ENCODE peak calls at places on chromosomes 1 and 21, in six cellular contexts. One of them, this sample, is unnamed.

GRCh38 chr1:28313710-28314510 is 14.9 kb upstream of the MED18 start:
- DNase-seq in epithelial cell of proximal tubule: peak; percentile 79
- DNase-seq in dorsolateral prefrontal cortex: no peak
- DNase-seq in fibroblast of mammary gland: peak; percentile 60
- DNase-seq in astrocyte of the spinal cord: no peak
- DNase-seq in astrocyte of the cerebellum: no peak
- DNase-seq in this sample: peak; percentile 65

GRCh38 chr1:119008483-119009299 is 20.5 kb upstream of the TBX15 start:
- DNase-seq in astrocyte of the cerebellum: peak; percentile 64
- DNase-seq in astrocyte of the spinal cord: peak; percentile 77
- DNase-seq in epithelial cell of proximal tubule: peak; percentile 45
- DNase-seq in fibroblast of mammary gland: peak; percentile 83
- DNase-seq in dorsolateral prefrontal cortex: no peak
- DNase-seq in this sample: peak; percentile 62

GRCh38 chr1:8116892-8117262 is 90.8 kb upstream of the ERRFI1 start:
- DNase-seq in dorsolateral prefrontal cortex: no peak
- DNase-seq in fibroblast of mammary gland: peak; percentile 93
- DNase-seq in astrocyte of the spinal cord: peak; percentile 91
- DNase-seq in astrocyte of the cerebellum: peak; percentile 88
- DNase-seq in epithelial cell of proximal tubule: no peak
- DNase-seq in this sample: peak; percentile 77

GRCh38 chr1:231053493-231054162 is 13.6 kb upstream of the FAM89A start:
- DNase-seq in dorsolateral prefrontal cortex: no peak
- DNase-seq in fibroblast of mammary gland: peak; percentile 55
- DNase-seq in astrocyte of the spinal cord: peak; percentile 83
- DNase-seq in astrocyte of the cerebellum: peak; percentile 94
- DNase-seq in epithelial cell of proximal tubule: peak; percentile 27
- DNase-seq in this sample: peak; percentile 78

GRCh38 chr1:4600615-4601460 is 53.6 kb upstream of the AJAP1 start:
- DNase-seq in astrocyte of the spinal cord: no peak
- DNase-seq in epithelial cell of proximal tubule: no peak
- DNase-seq in dorsolateral prefrontal cortex: no peak
- DNase-seq in astrocyte of the cerebellum: no peak
- DNase-seq in fibroblast of mammary gland: no peak
- DNase-seq in this sample: no peak

GRCh38 chr1:116770625-116771024 is 16.4 kb downstream of the CD2 start:
- DNase-seq in epithelial cell of proximal tubule: no peak
- DNase-seq in astrocyte of the spinal cord: no peak
- DNase-seq in fibroblast of mammary gland: no peak
- DNase-seq in dorsolateral prefrontal cortex: no peak
- DNase-seq in astrocyte of the cerebellum: no peak
- DNase-seq in this sample: no peak

GRCh38 chr1:14390816-14391215 is 207.7 kb upstream of the KAZN start:
- DNase-seq in astrocyte of the spinal cord: no peak
- DNase-seq in epithelial cell of proximal tubule: no peak
- DNase-seq in dorsolateral prefrontal cortex: no peak
- DNase-seq in astrocyte of the cerebellum: no peak
- DNase-seq in fibroblast of mammary gland: no peak
- DNase-seq in this sample: no peak

GRCh38 chr1:26215246-26215645 is 18.8 kb upstream of the CEP85 start:
- DNase-seq in fibroblast of mammary gland: no peak
- DNase-seq in epithelial cell of proximal tubule: no peak
- DNase-seq in astrocyte of the spinal cord: no peak
- DNase-seq in astrocyte of the cerebellum: no peak
- DNase-seq in dorsolateral prefrontal cortex: no peak
- DNase-seq in this sample: no peak

GRCh38 chr1:208557046-208557445 is 312.9 kb upstream of the PLXNA2 start:
- DNase-seq in dorsolateral prefrontal cortex: no peak
- DNase-seq in epithelial cell of proximal tubule: no peak
- DNase-seq in fibroblast of mammary gland: no peak
- DNase-seq in astrocyte of the cerebellum: no peak
- DNase-seq in astrocyte of the spinal cord: no peak
- DNase-seq in this sample: no peak

GRCh38 chr1:111192643-111193519 is 7.6 kb downstream of the DENND2D start:
- DNase-seq in epithelial cell of proximal tubule: peak; percentile 82
- DNase-seq in fibroblast of mammary gland: no peak
- DNase-seq in astrocyte of the spinal cord: no peak
- DNase-seq in astrocyte of the cerebellum: no peak
- DNase-seq in dorsolateral prefrontal cortex: no peak
- DNase-seq in this sample: no peak

GRCh38 chr1:229803601-229804217 is 177.7 kb downstream of the URB2 start:
- DNase-seq in dorsolateral prefrontal cortex: no peak
- DNase-seq in astrocyte of the cerebellum: no peak
- DNase-seq in fibroblast of mammary gland: no peak
- DNase-seq in astrocyte of the spinal cord: no peak
- DNase-seq in epithelial cell of proximal tubule: no peak
- DNase-seq in this sample: no peak

GRCh38 chr1:170461362-170461761 is 70.6 kb upstream of the GORAB start:
- DNase-seq in fibroblast of mammary gland: peak; percentile 93
- DNase-seq in astrocyte of the cerebellum: no peak
- DNase-seq in dorsolateral prefrontal cortex: no peak
- DNase-seq in astrocyte of the spinal cord: peak; percentile 58
- DNase-seq in epithelial cell of proximal tubule: no peak
- DNase-seq in this sample: peak; percentile 65

GRCh38 chr1:174174461-174175329 is 15.4 kb downstream of the RABGAP1L start:
- DNase-seq in epithelial cell of proximal tubule: no peak
- DNase-seq in astrocyte of the cerebellum: no peak
- DNase-seq in dorsolateral prefrontal cortex: no peak
- DNase-seq in fibroblast of mammary gland: no peak
- DNase-seq in astrocyte of the spinal cord: no peak
- DNase-seq in this sample: no peak

GRCh38 chr21:29943885-29944284 is 4.1 kb upstream of the GRIK1 start:
- DNase-seq in astrocyte of the spinal cord: no peak
- DNase-seq in epithelial cell of proximal tubule: no peak
- DNase-seq in fibroblast of mammary gland: peak; percentile 2
- DNase-seq in dorsolateral prefrontal cortex: no peak
- DNase-seq in astrocyte of the cerebellum: no peak
- DNase-seq in this sample: peak; percentile 50

GRCh38 chr1:177174921-177175634 is 4.3 kb downstream of the BRINP2 start:
- DNase-seq in fibroblast of mammary gland: no peak
- DNase-seq in astrocyte of the spinal cord: no peak
- DNase-seq in dorsolateral prefrontal cortex: no peak
- DNase-seq in astrocyte of the cerebellum: no peak
- DNase-seq in epithelial cell of proximal tubule: no peak
- DNase-seq in this sample: no peak

GRCh38 chr1:155695608-155696007 is 6.7 kb downstream of the DAP3 start:
- DNase-seq in epithelial cell of proximal tubule: no peak
- DNase-seq in fibroblast of mammary gland: no peak
- DNase-seq in dorsolateral prefrontal cortex: no peak
- DNase-seq in astrocyte of the cerebellum: no peak
- DNase-seq in astrocyte of the spinal cord: no peak
- DNase-seq in this sample: no peak

GRCh38 chr1:17109897-17110554 is 9.2 kb downstream of the PADI2 start:
- DNase-seq in dorsolateral prefrontal cortex: peak; percentile 80
- DNase-seq in fibroblast of mammary gland: no peak
- DNase-seq in astrocyte of the spinal cord: no peak
- DNase-seq in epithelial cell of proximal tubule: no peak
- DNase-seq in astrocyte of the cerebellum: no peak
- DNase-seq in this sample: no peak

GRCh38 chr1:201349091-201349490 is 28.4 kb downstream of the TNNT2 start:
- DNase-seq in dorsolateral prefrontal cortex: no peak
- DNase-seq in astrocyte of the spinal cord: no peak
- DNase-seq in astrocyte of the cerebellum: no peak
- DNase-seq in epithelial cell of proximal tubule: no peak
- DNase-seq in fibroblast of mammary gland: no peak
- DNase-seq in this sample: no peak

GRCh38 chr1:155127672-155128468 is at the start of gene EFNA1:
- DNase-seq in epithelial cell of proximal tubule: no peak
- DNase-seq in dorsolateral prefrontal cortex: peak; percentile 61
- DNase-seq in astrocyte of the spinal cord: no peak
- DNase-seq in astrocyte of the cerebellum: no peak
- DNase-seq in fibroblast of mammary gland: peak; percentile 18
- DNase-seq in this sample: peak; percentile 56

GRCh38 chr1:230758705-230759354 is 11.6 kb downstream of the CAPN9 start:
- DNase-seq in epithelial cell of proximal tubule: no peak
- DNase-seq in astrocyte of the spinal cord: no peak
- DNase-seq in fibroblast of mammary gland: peak; percentile 59
- DNase-seq in dorsolateral prefrontal cortex: no peak
- DNase-seq in astrocyte of the cerebellum: no peak
- DNase-seq in this sample: peak; percentile 79

GRCh38 chr1:160636076-160636475 is 10.8 kb downstream of the SLAMF1 start:
- DNase-seq in astrocyte of the cerebellum: no peak
- DNase-seq in dorsolateral prefrontal cortex: no peak
- DNase-seq in fibroblast of mammary gland: no peak
- DNase-seq in astrocyte of the spinal cord: no peak
- DNase-seq in epithelial cell of proximal tubule: no peak
- DNase-seq in this sample: no peak
- H3K4me3 ChIP-seq in astrocyte of the cerebellum: no peak overlapping the region
- H3K4me3 ChIP-seq in dorsolateral prefrontal cortex: no peak overlapping the region
- H3K4me3 ChIP-seq in fibroblast of mammary gland: no peak overlapping the region
- H3K4me3 ChIP-seq in astrocyte of the spinal cord: no peak overlapping the region
- H3K4me3 ChIP-seq in epithelial cell of proximal tubule: no peak overlapping the region
- H3K4me3 ChIP-seq in this sample: no peak overlapping the region

GRCh38 chr1:224216380-224216779 is 33.3 kb downstream of the DEGS1 start:
- DNase-seq in astrocyte of the cerebellum: no peak
- DNase-seq in dorsolateral prefrontal cortex: no peak
- DNase-seq in fibroblast of mammary gland: no peak
- DNase-seq in astrocyte of the spinal cord: no peak
- DNase-seq in epithelial cell of proximal tubule: no peak
- DNase-seq in this sample: no peak

GRCh38 chr1:224212618-224213037 is 29.6 kb downstream of the DEGS1 start:
- DNase-seq in astrocyte of the spinal cord: no peak
- DNase-seq in dorsolateral prefrontal cortex: no peak
- DNase-seq in fibroblast of mammary gland: peak; percentile 15
- DNase-seq in epithelial cell of proximal tubule: no peak
- DNase-seq in astrocyte of the cerebellum: no peak
- DNase-seq in this sample: no peak

GRCh38 chr1:224213438-224214119 is 30.5 kb downstream of the DEGS1 start:
- DNase-seq in epithelial cell of proximal tubule: no peak
- DNase-seq in astrocyte of the cerebellum: no peak
- DNase-seq in astrocyte of the spinal cord: no peak
- DNase-seq in dorsolateral prefrontal cortex: no peak
- DNase-seq in fibroblast of mammary gland: no peak
- DNase-seq in this sample: no peak

GRCh38 chr1:224205438-224205840 is 22.4 kb downstream of the DEGS1 start:
- DNase-seq in epithelial cell of proximal tubule: no peak
- DNase-seq in fibroblast of mammary gland: peak; percentile 83
- DNase-seq in astrocyte of the cerebellum: no peak
- DNase-seq in dorsolateral prefrontal cortex: no peak
- DNase-seq in astrocyte of the spinal cord: peak; percentile 71
- DNase-seq in this sample: peak; percentile 93

DNA sequence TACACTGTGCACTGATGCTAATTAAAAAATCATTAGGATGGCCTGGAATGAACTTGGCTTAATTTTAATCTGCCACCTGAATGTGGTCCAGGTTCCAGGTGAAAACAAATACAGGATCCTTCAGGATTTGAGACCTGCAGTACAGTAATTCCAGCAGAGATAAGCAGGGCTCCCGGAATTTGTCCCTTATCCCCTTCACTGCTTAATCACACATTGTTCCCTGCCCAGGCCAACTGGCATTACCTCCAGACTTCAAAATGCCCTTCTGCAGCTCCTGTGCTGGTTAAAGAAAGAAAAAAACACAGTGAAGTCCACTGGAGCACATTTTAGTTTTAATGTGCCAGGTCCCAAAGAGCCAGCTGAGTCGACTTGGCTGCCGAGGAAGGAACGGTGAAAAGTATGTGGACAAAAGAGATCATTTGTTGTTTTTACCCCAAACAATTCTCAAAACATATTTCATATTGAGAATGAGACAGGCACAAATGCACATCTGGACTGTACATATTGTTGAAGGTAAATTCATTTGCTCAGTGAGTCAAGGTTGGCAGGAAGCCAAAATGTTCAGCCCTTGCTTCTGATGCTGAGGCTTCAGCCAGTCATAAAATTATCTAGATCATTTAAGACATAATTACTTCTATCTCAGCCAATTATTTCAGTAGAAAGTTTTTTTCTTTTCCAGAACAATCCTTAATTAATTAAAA is 28.4 kb downstream of the DEGS1 start:
- DNase-seq in dorsolateral prefrontal cortex: no peak
- DNase-seq in astrocyte of the spinal cord: peak; percentile 79
- DNase-seq in epithelial cell of proximal tubule: no peak
- DNase-seq in astrocyte of the cerebellum: peak; percentile 68
- DNase-seq in fibroblast of mammary gland: peak; percentile 87
- DNase-seq in this sample: peak; percentile 92
- TF ChIP-seq CTCF in dorsolateral prefrontal cortex: no peak
- TF ChIP-seq CTCF in astrocyte of the spinal cord: no peak
- TF ChIP-seq CTCF in epithelial cell of proximal tubule: no peak
- TF ChIP-seq CTCF in astrocyte of the cerebellum: no peak
- TF ChIP-seq CTCF in fibroblast of mammary gland: no peak
- TF ChIP-seq CTCF in this sample: no peak

DNA sequence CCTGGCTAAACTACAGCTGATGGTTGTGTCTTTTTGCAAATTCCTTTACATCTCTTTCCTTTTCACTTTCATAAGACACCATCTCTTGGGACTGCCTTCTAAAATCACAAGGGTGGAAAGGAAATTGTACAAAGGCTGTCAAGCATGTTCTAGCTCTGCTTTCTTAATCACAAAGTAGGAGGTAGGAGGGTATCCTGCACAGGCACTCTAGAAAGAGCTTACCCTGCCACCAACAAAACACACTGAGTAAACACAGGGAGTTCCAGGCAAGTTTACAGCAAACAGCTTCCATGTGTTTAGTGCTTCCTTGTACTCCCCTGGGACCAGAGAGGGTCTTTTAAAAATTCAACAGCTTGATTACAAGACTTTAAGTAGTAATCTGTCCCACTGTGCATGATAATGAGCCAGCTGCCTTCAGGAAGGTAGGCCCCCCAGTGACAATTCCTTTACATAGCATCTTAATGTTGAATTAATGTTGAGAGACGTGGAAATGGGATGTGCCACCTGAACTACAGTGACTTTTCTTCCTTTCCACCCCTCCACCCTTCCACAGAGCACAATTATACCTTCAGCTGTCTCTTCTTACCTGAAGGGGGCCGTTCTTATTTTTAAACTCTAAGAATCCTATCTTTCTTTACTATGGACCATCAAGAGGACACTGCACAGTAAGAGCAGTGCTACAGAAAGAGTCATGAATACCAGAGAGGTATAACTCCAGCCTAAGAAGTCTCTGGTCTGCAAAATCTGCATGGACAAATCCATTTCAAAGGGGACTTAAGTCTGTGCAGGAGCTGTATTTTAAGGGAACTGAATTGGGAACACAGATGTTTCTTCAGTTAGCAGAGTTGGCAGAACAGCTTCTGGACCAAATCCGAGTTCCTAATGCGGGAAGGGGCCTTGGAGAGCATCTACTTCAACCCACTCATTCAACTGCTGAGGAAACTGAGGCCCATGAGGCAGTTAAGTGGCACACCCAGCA is 2.2 kb downstream of the PLPP3 start:
- DNase-seq in dorsolateral prefrontal cortex: peak; percentile 23
- DNase-seq in astrocyte of the cerebellum: no peak
- DNase-seq in fibroblast of mammary gland: peak; percentile 60
- DNase-seq in epithelial cell of proximal tubule: no peak
- DNase-seq in astrocyte of the spinal cord: peak; percentile 64
- DNase-seq in this sample: no peak
- H3K4me3 ChIP-seq in dorsolateral prefrontal cortex: peak overlapping the region; percentile 86
- H3K4me3 ChIP-seq in astrocyte of the cerebellum: peak overlapping the region; percentile 88
- H3K4me3 ChIP-seq in fibroblast of mammary gland: peak overlapping the region; percentile 81
- H3K4me3 ChIP-seq in epithelial cell of proximal tubule: peak overlapping the region; percentile 78
- H3K4me3 ChIP-seq in astrocyte of the spinal cord: peak overlapping the region; percentile 82
- H3K4me3 ChIP-seq in this sample: peak overlapping the region; percentile 99

DNA sequence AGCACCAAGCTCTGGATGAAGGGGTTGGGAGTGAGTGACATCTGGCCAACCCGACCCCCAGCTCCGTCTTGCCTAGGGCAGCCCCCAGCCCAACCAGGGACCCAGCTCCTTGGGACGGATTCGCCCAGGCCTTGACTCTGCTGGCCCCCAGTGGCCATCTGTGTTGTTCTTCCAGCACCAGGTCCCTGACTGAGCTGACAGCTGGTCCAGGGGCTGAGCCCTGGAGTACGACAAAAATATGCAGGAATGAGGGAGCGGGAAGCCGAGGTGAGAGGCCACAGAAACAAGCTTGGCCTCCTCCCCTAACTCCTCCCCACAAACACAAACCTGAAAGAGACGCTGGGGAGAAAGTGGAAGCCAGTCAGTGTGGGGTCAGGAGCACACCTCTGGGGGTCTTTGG is 55.0 kb upstream of the PAX7 start:
- DNase-seq in astrocyte of the cerebellum: no peak
- DNase-seq in fibroblast of mammary gland: no peak
- DNase-seq in dorsolateral prefrontal cortex: peak; percentile 38
- DNase-seq in epithelial cell of proximal tubule: no peak
- DNase-seq in astrocyte of the spinal cord: no peak
- DNase-seq in this sample: no peak
- TF ChIP-seq CTCF in astrocyte of the cerebellum: peak; percentile 9
- TF ChIP-seq CTCF in fibroblast of mammary gland: no peak
- TF ChIP-seq CTCF in dorsolateral prefrontal cortex: peak; percentile 54
- TF ChIP-seq CTCF in epithelial cell of proximal tubule: peak; percentile 61
- TF ChIP-seq CTCF in astrocyte of the spinal cord: no peak
- TF ChIP-seq CTCF in this sample: peak; percentile 49

This sample was measured in foreskin fibroblast.